ENCODE peak calls at places on chromosomes 12 and 14, in six cellular contexts. D is kidney, P is cardiac muscle cell, M is fibroblast of lung, X is astrocyte of the cerebellum, G is AG10803. U is an unnamed sample.

GRCh38 chr14:102594514-102595175 is 2.2 kb downstream of the RCOR1 start:
- DNase-seq in D (no peak), P (peak; percentile 72), M (peak; percentile 61), X (peak; percentile 37), G (peak; percentile 62), U (peak; percentile 73)

GRCh38 chr12:12172106-12172511 is 94.7 kb downstream of the LRP6 start:
- DNase-seq in D (no peak), P (peak; percentile 66), M (peak; percentile 70), X (peak; percentile 43), G (peak; percentile 80), U (peak; percentile 60)

GRCh38 chr14:91127411-91127810 is 13.5 kb downstream of the DGLUCY start:
- DNase-seq in D (peak; percentile 91), P (no peak), M (no peak), X (no peak), G (no peak), U (no peak)

GRCh38 chr12:50637870-50638481 is 125.9 kb upstream of the ATF1 start:
- DNase-seq in D (no peak), P (peak; percentile 67), M (peak; percentile 50), X (no peak), G (peak; percentile 63), U (peak; percentile 77)

GRCh38 chr14:96270565-96271420 is 14.8 kb downstream of the BDKRB1 start:
- DNase-seq in D (no peak), P (peak; percentile 55), M (peak; percentile 65), X (no peak), G (no peak), U (peak; percentile 29)

GRCh38 chr14:37658174-37658573 is 62.7 kb downstream of the TTC6 start:
- DNase-seq in D (no peak), P (no peak), M (no peak), X (no peak), G (no peak), U (no peak)

GRCh38 chr12:68361953-68362352 is 29.8 kb upstream of the MDM1 start:
- DNase-seq in D (no peak), P (no peak), M (no peak), X (no peak), G (no peak), U (no peak)

GRCh38 chr14:67517083-67517482 is 16.0 kb upstream of the PLEKHH1 start:
- DNase-seq in D (no peak), P (peak; percentile 43), M (peak; percentile 42), X (no peak), G (peak; percentile 17), U (peak; percentile 22)

GRCh38 chr14:95784137-95784536 is 70.2 kb upstream of the TCL1A start:
- DNase-seq in D (no peak), P (peak; percentile 31), M (peak; percentile 18), X (peak; percentile 16), G (peak; percentile 22), U (peak; percentile 32)

GRCh38 chr12:3679831-3680230 is 73.1 kb downstream of the CRACR2A start:
- DNase-seq in D (no peak), P (no peak), M (no peak), X (no peak), G (no peak), U (no peak)

GRCh38 chr14:92362781-92363235 is 39.8 kb downstream of the SLC24A4 start:
- DNase-seq in D (peak; percentile 91), P (peak; percentile 44), M (peak; percentile 39), X (no peak), G (peak; percentile 63), U (peak; percentile 4)

GRCh38 chr12:49944046-49944445 is 6.5 kb upstream of the AQP2 start:
- DNase-seq in D (no peak), P (no peak), M (no peak), X (no peak), G (no peak), U (no peak)

GRCh38 chr12:56021882-56022497 is 1.1 kb downstream of the IKZF4 start:
- DNase-seq in D (no peak), P (no peak), M (no peak), X (no peak), G (no peak), U (no peak)

GRCh38 chr12:72017054-72017651 is 78.5 kb downstream of the TPH2 start:
- DNase-seq in D (peak; percentile 65), P (peak; percentile 80), M (peak; percentile 60), X (peak; percentile 51), G (peak; percentile 73), U (peak; percentile 81)

GRCh38 chr12:104137175-104137901 is 672 bp downstream of the NFYB start:
- DNase-seq in D (peak; percentile 84), P (peak; percentile 48), M (peak; percentile 84), X (peak; percentile 32), G (peak; percentile 75), U (peak; percentile 42)

GRCh38 chr14:95614335-95614734 is 71.9 kb upstream of the TCL1B start:
- DNase-seq in D (no peak), P (no peak), M (no peak), X (no peak), G (no peak), U (no peak)

GRCh38 chr14:92945959-92946846 is 23.3 kb downstream of the CHGA start:
- DNase-seq in D (peak; percentile 96), P (peak; percentile 70), M (peak; percentile 61), X (no peak), G (peak; percentile 17), U (peak; percentile 60)

GRCh38 chr12:120640840-120641833 is 711 bp downstream of the CABP1 start:
- DNase-seq in D (peak; percentile 85), P (peak; percentile 66), M (peak; percentile 59), X (no peak), G (peak; percentile 43), U (peak; percentile 51)

GRCh38 chr12:111204684-111205305 is 164.1 kb downstream of the PHETA1 start:
- DNase-seq in D (no peak), P (no peak), M (no peak), X (no peak), G (no peak), U (no peak)

GRCh38 chr14:89190779-89191513 is 226.1 kb downstream of the FOXN3 start:
- DNase-seq in D (no peak), P (no peak), M (peak; percentile 12), X (no peak), G (no peak), U (no peak)

GRCh38 chr12:1934068-1934467 is 15.6 kb upstream of the CACNA2D4 start:
- DNase-seq in D (no peak), P (no peak), M (no peak), X (no peak), G (no peak), U (no peak)

GRCh38 chr12:30100736-30101135 is 317.0 kb upstream of the TMTC1 start:
- DNase-seq in D (no peak), P (peak; percentile 6), M (peak; percentile 83), X (peak; percentile 37), G (no peak), U (no peak)

GRCh38 chr12:28568083-28568482 is 377.8 kb downstream of the CCDC91 start:
- DNase-seq in D (no peak), P (peak; percentile 63), M (peak; percentile 94), X (no peak), G (peak; percentile 97), U (peak; percentile 81)

GRCh38 chr14:36057452-36058142 is 118.9 kb downstream of the PTCSC3 start:
- DNase-seq in D (no peak), P (peak; percentile 5), M (peak; percentile 48), X (peak; percentile 37), G (no peak), U (no peak)

GRCh38 chr14:88829685-88830302 is 5.3 kb downstream of the TTC8 start:
- DNase-seq in D (no peak), P (no peak), M (no peak), X (no peak), G (no peak), U (no peak)

GRCh38 chr12:84070311-84070710 is 842.3 kb downstream of the SLC6A15 start:
- DNase-seq in D (no peak), P (peak; percentile 81), M (peak; percentile 51), X (no peak), G (peak; percentile 98), U (peak; percentile 34)

GRCh38 chr14:94079891-94080605 is 954 bp downstream of the DDX24 start:
- DNase-seq in D (no peak), P (no peak), M (peak; percentile 53), X (no peak), G (no peak), U (peak; percentile 39)

GRCh38 chr14:99062216-99062615 is 209.8 kb downstream of the BCL11B start:
- DNase-seq in D (no peak), P (no peak), M (no peak), X (no peak), G (no peak), U (no peak)

GRCh38 chr14:54329082-54329695 is 67.6 kb upstream of the CDKN3 start:
- DNase-seq in D (no peak), P (peak; percentile 80), M (peak; percentile 72), X (peak; percentile 74), G (peak; percentile 66), U (peak; percentile 81)

GRCh38 chr12:130819248-130819576 is 19.8 kb downstream of the STX2 start:
- DNase-seq in D (no peak), P (no peak), M (no peak), X (no peak), G (no peak), U (no peak)
- TF ChIP-seq CTCF in D (no peak), P (no peak), M (no peak), X (no peak), G (no peak), U (no peak)

DNA sequence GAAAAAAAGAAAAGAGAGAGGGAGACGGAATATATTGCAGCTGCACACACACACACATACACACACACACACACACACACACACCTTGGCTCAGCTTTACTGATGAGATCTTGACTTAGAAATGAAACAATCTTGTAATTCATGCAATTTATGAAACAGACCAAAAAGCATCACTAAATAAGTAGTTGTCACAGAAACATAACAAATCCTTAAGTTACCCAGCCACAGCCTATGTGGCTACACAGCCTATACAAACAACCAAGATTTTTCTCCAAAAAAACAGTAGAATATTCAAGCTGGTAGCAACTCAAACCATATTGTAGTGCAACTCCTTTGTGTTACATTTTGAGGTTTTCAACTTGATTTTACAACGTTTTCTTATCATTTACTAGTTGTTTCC is 37.9 kb upstream of the GNG2 start:
- DNase-seq in D (no peak), P (no peak), M (no peak), X (no peak), G (peak; percentile 29), U (no peak)
- H3K4me3 ChIP-seq in D (no peak overlapping the region), P (no peak overlapping the region), M (no peak overlapping the region), X (no peak overlapping the region), G (no peak overlapping the region), U (no peak overlapping the region)

GRCh38 chr12:65840793-65841670 is 16.7 kb downstream of the HMGA2 start:
- DNase-seq in D (no peak), P (no peak), M (no peak), X (no peak), G (no peak), U (no peak)
- TF ChIP-seq CTCF in D (no peak), P (no peak), M (no peak), X (no peak), G (no peak), U (no peak)

DNA sequence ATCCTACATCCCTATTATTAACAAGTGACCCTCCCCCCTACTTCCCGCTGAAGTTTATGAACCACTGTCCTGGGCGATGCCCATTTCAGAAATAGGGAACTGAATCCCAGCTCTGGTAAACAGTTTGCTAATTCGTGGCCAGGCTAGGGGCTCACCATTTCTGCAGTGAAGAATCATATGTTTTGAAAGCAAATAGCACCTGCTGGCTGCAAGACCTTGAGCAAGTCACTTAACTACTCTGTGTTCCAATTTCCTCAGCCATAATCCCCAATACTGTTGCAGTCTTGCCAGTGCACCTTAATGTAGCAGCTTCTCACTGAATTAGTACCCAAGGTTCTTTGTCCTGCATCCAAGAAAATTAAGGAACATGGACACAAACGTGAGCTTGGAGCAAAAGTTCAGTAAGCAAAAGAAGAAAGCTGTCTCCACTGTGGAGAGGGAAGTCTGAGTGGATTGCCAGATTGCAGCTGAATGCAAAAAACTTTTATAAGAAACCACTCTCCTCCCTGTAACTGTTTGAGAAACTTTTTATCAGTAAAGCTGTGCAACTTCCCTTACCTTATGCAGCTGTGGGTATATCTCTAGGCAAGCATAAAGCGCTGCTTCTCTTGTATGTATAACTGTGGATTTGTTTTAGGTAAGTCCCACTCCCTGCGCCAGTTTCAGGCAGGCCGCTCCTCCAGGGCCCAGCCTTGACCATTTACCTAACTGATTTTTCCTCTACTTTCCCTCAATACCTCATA is 824 bp downstream of the OAS1 start:
- DNase-seq in D (no peak), P (no peak), M (no peak), X (no peak), G (no peak), U (no peak)
- H3K4me3 ChIP-seq in D (peak overlapping the region; percentile 80), P (no peak overlapping the region), M (no peak overlapping the region), X (no peak overlapping the region), G (no peak overlapping the region), U (no peak overlapping the region)